ENCODE peak calls at places on chromosomes 7 and 10, in nine cellular contexts. O is cardiac muscle cell, G is MCF 10A, D is colonic mucosa, M is mucosa of descending colon, S is GM06990, I is psoas muscle, H is fibroblast of the aortic adventitia, X is Panc1. F is an unnamed sample.

GRCh38 chr10:131834152-131834810 is 66.5 kb upstream of the PPP2R2D start:
- DNase-seq in I (peak), M (peak), S (no peak), G (no peak), X (no peak), O (no peak), D (no peak), H (no peak), F (no peak)

GRCh38 chr7:256461-256940 is 33.5 kb upstream of the FOXL3 start:
- DNase-seq in H (no peak), O (no peak), X (no peak), D (no peak), M (peak), I (peak), S (no peak), G (no peak), F (no peak)

GRCh38 chr7:134789967-134790685 is 10.7 kb downstream of the CALD1 start:
- DNase-seq in X (no peak), D (peak), G (no peak), S (no peak), M (no peak), O (peak), H (peak), I (no peak), F (no peak)

GRCh38 chr7:158649279-158649678 is 55.3 kb downstream of the NCAPG2 start:
- DNase-seq in M (no peak), O (no peak), S (no peak), H (peak), G (peak), I (no peak), D (no peak), X (peak), F (no peak)

GRCh38 chr10:85979598-85979997 is 387.0 kb downstream of the GRID1 start:
- DNase-seq in D (no peak), X (no peak), G (no peak), M (no peak), I (no peak), O (no peak), S (no peak), H (no peak), F (no peak)

GRCh38 chr7:76224695-76225094 is 23.0 kb downstream of the SRRM3 start:
- DNase-seq in I (no peak), D (no peak), S (no peak), M (no peak), O (no peak), G (no peak), X (no peak), H (no peak), F (no peak)

GRCh38 chr10:29869593-29869992 is 189.8 kb downstream of the JCAD start:
- DNase-seq in H (peak), I (no peak), X (no peak), D (no peak), S (no peak), M (no peak), O (no peak), G (no peak), F (no peak)

GRCh38 chr7:10121641-10122040 is 852.0 kb upstream of the PHF14 start:
- DNase-seq in O (no peak), S (no peak), X (no peak), I (no peak), D (no peak), G (no peak), H (no peak), M (no peak), F (no peak)

GRCh38 chr7:64463636-64464375 is 99.1 kb downstream of the ZNF680 start:
- DNase-seq in O (no peak), X (no peak), M (peak), H (peak), D (peak), S (no peak), I (peak), G (no peak), F (no peak)

GRCh38 chr7:74482629-74483401 is 29.1 kb downstream of the GTF2IRD1 start:
- DNase-seq in H (peak), M (no peak), G (peak), D (no peak), O (no peak), X (peak), S (no peak), I (peak), F (no peak)

GRCh38 chr10:112810651-112811215 is 139.3 kb upstream of the TCF7L2 start:
- DNase-seq in X (no peak), H (no peak), G (no peak), M (no peak), I (no peak), O (no peak), S (no peak), D (no peak), F (no peak)

GRCh38 chr10:58514102-58514472 is 1.4 kb downstream of the BICC1 start:
- DNase-seq in X (no peak), O (no peak), G (peak), H (no peak), M (no peak), D (no peak), I (no peak), S (no peak), F (no peak)

GRCh38 chr10:7546365-7546967 is 120.3 kb downstream of the ITIH5 start:
- DNase-seq in M (no peak), O (no peak), S (no peak), H (no peak), X (no peak), I (no peak), G (no peak), D (no peak), F (no peak)

GRCh38 chr10:110395350-110396283 is 90.9 kb upstream of the SMNDC1 start:
- DNase-seq in I (no peak), X (peak), H (peak), O (peak), S (peak), D (peak), M (peak), G (peak), F (peak)

GRCh38 chr10:36771725-36772124 is 353.7 kb upstream of the ANKRD30A start:
- DNase-seq in D (no peak), O (no peak), H (no peak), I (no peak), X (no peak), M (no peak), S (no peak), G (no peak), F (no peak)

GRCh38 chr10:1240341-1240775 is 184.2 kb downstream of the WDR37 start:
- DNase-seq in O (no peak), H (no peak), X (no peak), G (no peak), D (no peak), S (no peak), I (no peak), M (peak), F (no peak)

GRCh38 chr7:112511451-112512220 is 30.8 kb downstream of the LSMEM1 start:
- DNase-seq in I (no peak), O (no peak), G (no peak), X (no peak), D (no peak), M (no peak), S (no peak), H (no peak), F (no peak)

GRCh38 chr10:105063796-105064195 is 422.7 kb downstream of the SORCS3 start:
- DNase-seq in S (no peak), X (peak), H (peak), D (peak), G (peak), I (no peak), O (peak), M (peak), F (no peak)

GRCh38 chr7:132643302-132643701 is 67.0 kb upstream of the PLXNA4 start:
- DNase-seq in O (no peak), X (no peak), M (no peak), S (no peak), D (no peak), H (no peak), G (no peak), I (no peak), F (no peak)

GRCh38 chr7:1758859-1759521 is 88.9 kb downstream of the ELFN1 start:
- DNase-seq in I (no peak), H (no peak), S (no peak), M (no peak), O (no peak), X (no peak), D (no peak), G (no peak), F (no peak)

GRCh38 chr10:121681982-121682687 is 83.9 kb upstream of the FGFR2 start:
- DNase-seq in M (no peak), I (no peak), G (no peak), X (no peak), S (no peak), O (no peak), H (no peak), D (no peak), F (no peak)

GRCh38 chr10:47076949-47077348 is 165.7 kb downstream of the PTPN20 start:
- DNase-seq in S (no peak), M (no peak), O (no peak), H (peak), X (no peak), I (no peak), G (no peak), D (no peak), F (no peak)

GRCh38 chr7:24700446-24701044 is 56.7 kb downstream of the GSDME start:
- DNase-seq in M (no peak), O (no peak), X (no peak), G (no peak), D (no peak), I (no peak), H (peak), S (no peak), F (no peak)

GRCh38 chr7:141071260-141071854 is 2.5 kb upstream of the TMEM178B start:
- DNase-seq in O (peak), X (no peak), M (no peak), D (no peak), S (no peak), H (peak), I (peak), G (peak), F (peak)

GRCh38 chr7:9945882-9946281 is 1027.8 kb upstream of the PHF14 start:
- DNase-seq in M (no peak), H (no peak), S (no peak), O (no peak), G (no peak), D (no peak), X (no peak), I (no peak), F (no peak)

GRCh38 chr7:100191775-100192174 is 14.1 kb downstream of the STAG3 start:
- DNase-seq in H (peak), X (no peak), M (no peak), S (no peak), G (peak), I (no peak), O (no peak), D (no peak), F (no peak)

GRCh38 chr10:49568235-49568634 is 29.3 kb upstream of the ERCC6 start:
- DNase-seq in S (peak), D (no peak), M (no peak), H (peak), O (no peak), I (no peak), G (peak), X (no peak), F (peak)

DNA sequence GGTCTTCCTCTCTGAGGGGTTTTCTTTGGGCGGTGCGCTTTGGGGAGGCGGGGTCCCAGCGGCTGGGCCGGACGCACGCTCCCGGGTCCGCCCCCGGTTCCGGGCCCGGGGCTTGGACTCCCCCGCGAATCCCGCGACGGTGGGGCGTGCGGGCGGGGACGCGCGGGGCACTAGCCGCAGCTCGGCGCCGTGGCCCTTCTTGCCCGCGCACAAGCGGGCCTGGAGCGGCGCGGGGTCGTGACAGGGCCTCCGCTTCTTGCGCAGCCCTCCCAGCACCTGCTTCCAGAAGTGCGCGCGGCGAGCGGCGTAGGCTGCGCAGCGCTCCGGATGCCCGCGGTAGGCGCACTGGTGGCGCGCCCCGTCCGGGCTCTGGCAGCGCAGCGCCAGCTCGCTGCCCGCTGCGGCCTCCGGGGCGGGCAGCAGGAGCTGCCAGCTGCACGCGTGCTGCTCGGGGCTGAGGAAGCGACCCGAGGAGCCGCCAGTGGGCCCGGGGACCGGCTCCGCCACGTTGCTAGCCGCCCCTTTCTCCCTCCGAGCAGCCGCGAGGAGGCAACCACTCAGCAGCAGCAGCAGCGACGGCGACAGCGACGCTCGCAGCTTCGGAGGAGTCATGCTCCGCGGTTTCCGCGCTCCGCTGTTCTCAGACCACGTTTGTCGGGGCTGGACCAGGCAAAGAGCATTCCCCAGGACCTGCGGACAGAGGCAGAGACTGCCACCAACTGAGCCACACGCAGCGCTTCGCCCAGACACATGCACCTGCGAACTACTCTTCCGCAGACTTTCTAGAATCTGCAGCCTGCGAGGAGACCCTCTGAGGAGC is 718 bp downstream of the FGFBP3 start:
- DNase-seq in D (peak), X (peak), H (peak), O (peak), I (peak), G (peak), M (peak), S (peak), F (peak)
- TF ChIP-seq CTCF in D (peak), X (peak), H (peak), O (peak), I (peak), G (peak), M (no peak), S (peak), F (peak)

DNA sequence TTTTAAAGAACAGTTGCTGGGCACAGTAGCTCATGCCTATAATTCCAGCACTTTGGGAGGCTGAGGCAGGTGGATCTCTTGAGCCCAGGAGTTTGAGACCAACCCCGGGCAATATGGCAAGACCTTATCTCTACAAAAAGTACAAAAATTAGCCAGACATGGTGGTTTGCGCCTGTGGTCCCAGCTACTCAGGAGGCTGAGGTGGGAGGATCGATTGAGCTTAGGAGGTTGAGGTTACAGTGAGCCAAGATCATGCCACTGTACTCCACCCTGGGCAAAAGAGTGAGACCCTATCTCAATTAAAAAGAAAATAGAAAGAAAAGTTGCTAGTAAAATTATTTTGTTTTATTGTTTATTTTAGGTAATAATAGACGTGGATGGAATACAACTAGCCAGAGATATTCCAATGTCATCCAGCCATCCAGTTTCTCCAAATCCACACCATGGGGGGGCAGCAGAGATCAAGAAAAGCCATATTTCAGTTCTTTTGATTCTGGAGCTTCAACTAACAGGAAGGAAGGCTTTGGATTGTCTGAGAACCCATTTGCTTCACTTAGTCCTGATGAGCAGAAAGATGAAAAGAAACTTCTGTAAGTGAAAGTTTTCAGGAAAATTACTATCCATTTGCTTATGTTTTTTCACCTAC is 3.0 kb downstream of the NUP42 start:
- DNase-seq in S (no peak), I (no peak), D (peak), O (peak), M (no peak), G (peak), X (peak), H (peak), F (no peak)
- TF ChIP-seq CTCF in S (peak), I (peak), D (peak), O (peak), M (no peak), G (peak), X (peak), H (peak), F (peak)

GRCh38 chr7:142855401-142855743 is 496 bp downstream of the EPHB6 start:
- DNase-seq in S (no peak), O (peak), I (no peak), X (no peak), H (no peak), D (no peak), M (no peak), G (no peak), F (no peak)
- TF ChIP-seq CTCF in S (peak), O (peak), I (no peak), X (no peak), H (peak), D (no peak), M (no peak), G (no peak), F (no peak)

DNA sequence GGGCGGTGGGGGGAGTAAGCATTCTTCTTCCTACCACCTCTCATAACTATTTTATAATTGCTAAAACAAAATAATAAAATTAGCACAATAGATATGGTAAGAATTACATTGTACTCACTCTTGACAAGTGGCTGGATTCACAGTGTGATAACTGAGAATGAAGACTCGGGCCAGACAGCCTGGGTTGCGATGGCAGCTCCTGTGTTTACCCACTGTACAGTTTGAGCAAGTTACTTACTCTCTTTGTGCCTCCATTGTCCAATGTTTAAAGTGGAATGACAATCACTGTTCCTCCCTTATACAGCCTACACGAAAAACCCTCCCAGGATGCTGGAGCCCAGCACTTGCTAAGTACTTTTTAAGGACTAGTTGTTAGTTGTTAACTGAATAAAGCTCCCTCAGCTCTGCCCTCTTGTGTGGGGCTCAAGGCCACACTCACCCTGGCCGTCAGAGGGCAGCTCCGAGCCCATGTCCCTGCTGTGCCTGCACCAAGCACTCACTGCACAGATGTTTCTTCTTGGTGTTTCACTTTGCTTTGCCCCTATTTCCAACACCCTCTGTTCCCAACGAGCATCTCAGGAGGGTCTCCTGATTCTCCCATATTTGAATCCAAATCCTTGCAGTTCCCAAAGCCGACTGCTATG is 56.4 kb upstream of the NPS start:
- DNase-seq in O (peak), X (no peak), M (no peak), I (no peak), S (no peak), H (no peak), G (peak), D (no peak), F (no peak)
- TF ChIP-seq CTCF in O (peak), X (peak), M (no peak), I (no peak), S (no peak), H (no peak), G (peak), D (no peak), F (no peak)

DNA sequence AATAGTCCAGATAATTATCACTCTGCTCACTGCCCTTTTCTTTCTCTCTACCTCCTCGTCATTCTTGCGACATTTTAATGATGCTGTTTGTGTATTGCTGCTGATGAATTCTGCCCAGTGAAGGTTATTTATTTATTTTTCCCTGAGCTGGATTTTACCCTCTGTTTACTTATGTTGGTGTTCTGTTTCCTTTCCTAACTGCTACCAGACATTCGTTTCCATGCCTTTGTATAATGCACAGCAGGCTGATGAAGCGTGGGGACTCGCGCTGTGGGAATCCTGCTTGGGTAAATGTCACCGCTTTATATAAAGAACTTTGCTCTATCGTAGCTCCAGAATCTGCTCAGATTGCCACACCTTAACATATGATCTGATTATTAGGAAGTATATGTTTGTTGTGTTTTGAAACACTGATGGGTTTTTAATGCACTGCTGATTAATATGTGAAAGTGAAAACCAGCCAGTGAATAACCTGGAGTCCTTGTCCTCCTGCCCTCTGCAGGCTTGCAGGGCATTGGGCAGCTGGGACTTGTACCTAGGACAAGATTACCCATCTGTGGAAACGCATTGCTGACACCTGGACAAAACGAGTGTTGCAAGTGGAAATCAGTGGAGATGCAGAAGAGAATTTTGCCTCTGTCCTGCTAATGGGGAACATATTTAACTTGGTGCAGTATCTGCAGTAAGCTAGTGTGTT is 291.5 kb downstream of the SDK1 start:
- DNase-seq in G (no peak), H (no peak), M (no peak), D (no peak), O (no peak), I (no peak), S (no peak), X (peak), F (no peak)
- TF ChIP-seq CTCF in G (no peak), H (no peak), M (no peak), D (no peak), O (no peak), I (no peak), S (no peak), X (peak), F (no peak)

GRCh38 chr7:107276220-107276827 is 107.5 kb downstream of the HBP1 start:
- DNase-seq in I (no peak), S (no peak), G (no peak), X (no peak), D (no peak), H (no peak), O (no peak), M (no peak), F (no peak)
- TF ChIP-seq CTCF in I (no peak), S (no peak), G (no peak), X (no peak), D (no peak), H (no peak), O (no peak), M (no peak), F (no peak)